ENCODE peak calls at places on chromosomes 1 and 21, in ten cellular contexts. O is ascending aorta, E is heart right ventricle, Q is vagina, S is uterus, Z is psoas muscle, K is small intestine, A is caudate nucleus, F is PC-3, I is K562. Y is an unnamed sample.

GRCh38 chr1:228175316-228176023 is 9.9 kb downstream of the IBA57 start:
- DNase-seq in O (no peak), S (no peak), I (no peak), Q (no peak), E (no peak), F (no peak), K (no peak), A (no peak), Z (no peak), Y (no peak)

GRCh38 chr1:86419277-86419903 is 4.6 kb upstream of the CLCA2 start:
- DNase-seq in K (peak), F (peak), I (peak), S (no peak), Z (no peak), O (no peak), A (no peak), E (peak), Q (no peak), Y (no peak)

GRCh38 chr1:40898434-40898900 is 36.3 kb upstream of the CITED4 start:
- DNase-seq in S (no peak), Z (no peak), Q (no peak), A (no peak), K (no peak), O (no peak), F (peak), I (no peak), E (no peak), Y (no peak)

GRCh38 chr21:43805275-43805800 is 16.0 kb downstream of the RRP1 start:
- DNase-seq in S (no peak), O (no peak), E (no peak), Q (no peak), A (no peak), K (no peak), Z (no peak), I (peak), F (no peak), Y (no peak)

GRCh38 chr1:57949168-57949567 is 525.3 kb upstream of the DAB1 start:
- DNase-seq in I (no peak), E (no peak), K (no peak), S (no peak), O (no peak), F (no peak), Q (no peak), Z (no peak), A (no peak), Y (no peak)

GRCh38 chr1:211603191-211603701 is 24.3 kb upstream of the SLC30A1 start:
- DNase-seq in I (no peak), Q (no peak), S (no peak), F (peak), E (no peak), A (no peak), Z (no peak), K (peak), O (no peak), Y (no peak)

GRCh38 chr1:178311164-178311563 is 185.6 kb downstream of the CLEC20A start:
- DNase-seq in F (peak), Q (no peak), K (no peak), A (no peak), S (no peak), E (no peak), Z (no peak), O (no peak), I (no peak), Y (no peak)

GRCh38 chr1:116693759-116694482 is 26.4 kb upstream of the IGSF3 start:
- DNase-seq in Q (no peak), O (no peak), Z (peak), K (peak), F (peak), A (no peak), E (no peak), I (no peak), S (no peak), Y (no peak)

GRCh38 chr1:101291562-101292035 is 54.8 kb downstream of the S1PR1 start:
- DNase-seq in A (no peak), O (no peak), F (peak), E (no peak), Q (peak), I (no peak), K (no peak), Z (no peak), S (no peak), Y (no peak)

GRCh38 chr1:36486436-36487335 is 4.0 kb upstream of the CSF3R start:
- DNase-seq in K (peak), A (no peak), I (no peak), O (peak), F (peak), Z (peak), E (peak), S (no peak), Q (no peak), Y (no peak)

GRCh38 chr1:92016720-92017316 is 13.0 kb upstream of the EPHX4 start:
- DNase-seq in Z (no peak), O (no peak), S (no peak), F (no peak), I (peak), K (no peak), E (no peak), A (no peak), Q (no peak), Y (no peak)

GRCh38 chr1:93567255-93567918 is 114.2 kb downstream of the BCAR3 start:
- DNase-seq in Z (peak), Q (no peak), S (peak), O (no peak), K (peak), E (peak), A (no peak), F (peak), I (peak), Y (no peak)

GRCh38 chr1:117570988-117571409 is 34.8 kb upstream of the TENT5C start:
- DNase-seq in S (peak), F (peak), Z (no peak), A (no peak), I (no peak), O (no peak), K (peak), E (no peak), Q (peak), Y (no peak)

GRCh38 chr1:181086926-181087325 is 1.6 kb upstream of the IER5 start:
- DNase-seq in K (no peak), A (no peak), Q (no peak), Z (no peak), S (no peak), F (peak), O (no peak), I (no peak), E (no peak), Y (no peak)

GRCh38 chr1:180145446-180145845 is 9.2 kb upstream of the QSOX1 start:
- DNase-seq in O (no peak), K (no peak), Z (no peak), E (no peak), A (no peak), F (no peak), S (no peak), Q (no peak), I (no peak), Y (no peak)

GRCh38 chr1:198228925-198229324 is 72.1 kb downstream of the NEK7 start:
- DNase-seq in Z (no peak), F (no peak), I (no peak), K (no peak), A (no peak), E (no peak), O (no peak), Q (no peak), S (no peak), Y (no peak)

GRCh38 chr21:45910548-45911221 is 70.9 kb upstream of the COL6A1 start:
- DNase-seq in F (no peak), I (no peak), S (no peak), A (no peak), E (no peak), K (no peak), Q (no peak), Z (peak), O (no peak), Y (no peak)

GRCh38 chr1:169694304-169694703 is 17.1 kb downstream of the SELL start:
- DNase-seq in E (no peak), S (no peak), A (no peak), K (peak), Z (no peak), F (peak), Q (no peak), O (no peak), I (no peak), Y (no peak)

GRCh38 chr1:30733520-30733919 is 10.1 kb upstream of the MATN1 start:
- DNase-seq in K (no peak), F (no peak), A (no peak), S (no peak), Z (no peak), O (no peak), Q (no peak), I (peak), E (no peak), Y (no peak)

GRCh38 chr1:85200367-85200869 is 398 bp downstream of the SYDE2 start:
- DNase-seq in I (no peak), Q (no peak), A (no peak), K (no peak), F (no peak), Z (no peak), O (no peak), S (peak), E (peak), Y (no peak)

GRCh38 chr1:153946622-153947246 is at the start of gene DENND4B:
- DNase-seq in O (peak), E (peak), K (peak), Z (peak), I (peak), Q (no peak), S (peak), F (peak), A (no peak), Y (peak)

GRCh38 chr1:59487335-59488031 is 190.6 kb downstream of the FGGY start:
- DNase-seq in F (peak), E (no peak), K (no peak), O (no peak), Z (no peak), I (no peak), A (no peak), Q (no peak), S (no peak), Y (no peak)

GRCh38 chr1:196401454-196401838 is 206.8 kb downstream of the KCNT2 start:
- DNase-seq in K (no peak), O (no peak), Q (no peak), F (no peak), Z (no peak), E (no peak), A (no peak), S (no peak), I (no peak), Y (no peak)
- H3K27ac ChIP-seq in K (no peak), O (no peak), Q (no peak), F (no peak), Z (no peak), E (peak), A (no peak), S (no peak), I (no peak), Y (no peak)

GRCh38 chr1:25834894-25835293 is 15.1 kb downstream of the MTFR1L start:
- DNase-seq in K (no peak), A (no peak), Z (no peak), Q (no peak), S (no peak), E (no peak), O (no peak), F (no peak), I (no peak), Y (no peak)
- H3K27ac ChIP-seq in K (no peak), A (no peak), Z (no peak), Q (no peak), S (no peak), E (no peak), O (no peak), F (no peak), I (no peak), Y (no peak)

DNA sequence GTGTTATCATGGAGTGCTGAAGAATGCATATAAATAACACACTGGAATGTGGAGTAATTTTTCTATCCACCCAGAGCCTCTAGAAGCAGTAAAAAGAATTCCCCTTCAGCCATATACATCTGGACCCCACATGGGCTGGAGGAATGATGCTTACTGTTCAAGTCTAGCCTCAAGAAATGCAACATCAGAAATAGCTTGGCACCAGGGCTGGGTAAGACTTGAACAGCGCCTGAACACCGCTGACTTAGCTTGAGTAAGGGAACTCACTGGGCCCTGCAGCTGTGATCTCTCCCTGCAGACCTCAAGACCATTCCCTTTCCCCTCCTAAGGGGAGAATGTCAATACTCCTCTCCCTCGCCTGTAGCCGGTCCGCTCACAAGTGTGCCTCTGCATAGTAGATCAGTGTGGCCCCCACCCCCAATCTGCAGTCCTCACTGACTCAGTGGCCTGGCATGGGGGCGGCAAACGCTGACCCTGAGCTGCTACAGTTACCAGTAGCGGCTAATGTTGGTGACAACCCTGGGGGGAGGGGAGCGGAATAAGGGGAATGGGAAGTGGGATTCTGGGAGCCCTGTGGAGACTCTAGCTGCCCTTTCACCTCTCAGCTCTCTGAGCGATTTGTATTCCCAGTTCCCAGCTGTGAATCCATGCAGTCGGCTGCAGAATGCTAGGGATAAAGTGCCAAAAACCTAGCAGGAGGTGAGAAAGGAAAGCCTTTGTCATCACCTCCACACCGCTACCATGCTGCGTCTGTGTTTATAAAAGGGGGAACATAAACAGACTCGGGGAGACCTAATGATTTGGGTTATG is 483.9 kb downstream of the DISC1 start:
- DNase-seq in F (no peak), Q (no peak), O (no peak), Z (no peak), E (no peak), I (no peak), S (no peak), K (no peak), A (no peak), Y (no peak)
- H3K27ac ChIP-seq in F (no peak), Q (no peak), O (no peak), Z (no peak), E (no peak), I (no peak), S (no peak), K (no peak), A (no peak), Y (no peak)

DNA sequence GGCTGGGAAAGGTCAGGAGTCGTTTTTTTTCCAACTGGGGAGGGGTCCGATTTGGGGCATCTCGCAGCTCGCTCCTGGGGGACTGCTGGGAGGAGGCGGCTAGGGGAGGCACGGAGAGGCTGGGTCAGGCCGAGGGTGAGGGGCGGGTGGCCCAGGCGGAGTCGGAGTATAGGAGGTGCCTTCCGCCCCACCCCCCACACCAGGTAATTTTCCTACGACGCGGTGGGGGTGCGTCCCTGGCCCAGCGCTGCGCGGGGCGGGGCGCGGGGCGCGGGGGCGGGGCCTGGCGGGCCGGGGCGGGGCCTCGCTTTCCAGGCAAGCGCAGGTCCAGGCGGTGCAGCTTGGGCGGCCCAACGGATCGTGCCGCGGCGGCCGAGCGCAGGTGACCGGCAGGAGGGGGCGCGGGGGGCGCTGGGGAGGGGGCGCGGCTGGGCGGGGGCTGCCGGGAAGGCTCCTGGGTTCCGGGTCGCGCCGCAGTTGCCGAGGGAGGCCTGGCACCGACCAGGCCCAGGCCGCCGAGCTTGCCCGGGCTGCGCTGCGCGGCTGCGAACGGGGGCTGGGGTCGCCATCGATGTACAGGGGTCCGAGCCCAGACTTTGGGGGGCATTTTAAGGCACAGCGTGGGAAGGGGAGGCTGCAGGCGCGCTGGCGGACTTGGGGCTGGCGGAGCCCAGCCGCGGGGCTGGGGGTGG is at the start of gene FBXO44:
- DNase-seq in E (peak), S (peak), Q (no peak), K (peak), A (no peak), F (peak), Z (peak), O (no peak), I (peak), Y (no peak)
- H3K27ac ChIP-seq in E (peak), S (peak), Q (peak), K (peak), A (peak), F (peak), Z (no peak), O (peak), I (no peak), Y (peak)

GRCh38 chr1:226762988-226763740 is 24.1 kb upstream of the ITPKB start:
- DNase-seq in F (no peak), K (no peak), I (no peak), Q (no peak), Z (no peak), S (no peak), E (no peak), O (no peak), A (no peak), Y (no peak)
- H3K27ac ChIP-seq in F (peak), K (no peak), I (no peak), Q (no peak), Z (no peak), S (no peak), E (no peak), O (no peak), A (no peak), Y (no peak)

DNA sequence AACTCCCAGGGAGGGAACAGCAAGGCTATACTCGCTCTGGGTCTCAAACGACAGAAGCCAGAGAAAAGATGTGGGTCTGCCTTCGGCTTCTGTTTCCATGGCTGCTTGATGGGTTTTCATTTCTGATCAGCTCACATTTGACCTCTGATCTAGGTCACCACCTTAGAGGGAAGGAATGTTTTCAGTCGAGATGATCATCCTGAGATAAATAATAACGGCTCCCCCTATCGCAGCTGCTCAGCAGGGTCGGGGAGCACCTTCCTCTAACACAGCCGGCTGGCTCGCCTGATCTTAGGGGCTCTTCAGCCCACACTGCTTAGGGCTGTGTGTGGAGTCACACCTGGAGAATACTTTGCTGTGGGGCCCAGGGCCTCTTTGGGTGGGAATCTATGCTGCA is 53.1 kb upstream of the ZNF648 start:
- DNase-seq in A (no peak), S (no peak), K (no peak), O (no peak), Q (no peak), E (no peak), Z (no peak), I (peak), F (no peak), Y (no peak)
- H3K27ac ChIP-seq in A (peak), S (no peak), K (no peak), O (no peak), Q (no peak), E (no peak), Z (no peak), I (no peak), F (no peak), Y (peak)

GRCh38 chr21:41918561-41919358 is 35.1 kb downstream of the C2CD2 start:
- DNase-seq in Q (no peak), A (no peak), K (no peak), Z (no peak), F (no peak), S (no peak), O (no peak), I (no peak), E (no peak), Y (no peak)
- H3K27ac ChIP-seq in Q (no peak), A (no peak), K (no peak), Z (no peak), F (no peak), S (no peak), O (no peak), I (no peak), E (no peak), Y (no peak)